ENCODE peak calls at places on chromosomes 5 and 9, in nine cellular contexts. Q is tibial nerve, D is cardiac muscle cell, G is SJSA1, C is left ventricle myocardium inferior, L is GM23248, F is PC-9, S is upper lobe of right lung, T is prostate gland. A is an unnamed sample.

GRCh38 chr9:101307041-101307440 is 77.8 kb downstream of the BAAT start:
- DNase-seq in Q (no peak), D (no peak), G (no peak), C (no peak), L (no peak), F (no peak), S (no peak), T (peak; percentile 19), A (no peak)

GRCh38 chr9:133320421-133320881 is 15.5 kb downstream of the SURF6 start:
- DNase-seq in Q (no peak), D (no peak), G (no peak), C (no peak), L (no peak), F (no peak), S (peak; percentile 45), T (no peak), A (no peak)

GRCh38 chr5:76807296-76807695 is 11.5 kb upstream of the F2RL1 start:
- DNase-seq in Q (no peak), D (peak; percentile 80), G (peak; percentile 43), C (no peak), L (peak; percentile 88), F (no peak), S (no peak), T (no peak), A (no peak)

GRCh38 chr9:72675586-72675985 is 154.2 kb downstream of the TMC1 start:
- DNase-seq in Q (no peak), D (peak; percentile 8), G (no peak), C (no peak), L (peak; percentile 83), F (peak; percentile 49), S (no peak), T (no peak), A (no peak)

GRCh38 chr5:62305358-62305714 is 670 bp upstream of the KIF2A start:
- DNase-seq in Q (no peak), D (no peak), G (no peak), C (no peak), L (peak; percentile 24), F (no peak), S (no peak), T (no peak), A (no peak)

GRCh38 chr9:130128782-130129424 is 43.3 kb upstream of the NCS1 start:
- DNase-seq in Q (peak; percentile 45), D (peak; percentile 82), G (peak; percentile 66), C (peak; percentile 42), L (peak; percentile 75), F (peak; percentile 52), S (peak; percentile 72), T (peak; percentile 16), A (peak; percentile 75)

GRCh38 chr9:126366366-126367011 is 39.9 kb downstream of the MVB12B start:
- DNase-seq in Q (no peak), D (no peak), G (peak; percentile 43), C (peak; percentile 34), L (peak; percentile 48), F (no peak), S (no peak), T (no peak), A (no peak)

GRCh38 chr9:33139421-33140228 is 27.5 kb downstream of the B4GALT1 start:
- DNase-seq in Q (peak; percentile 75), D (peak; percentile 98), G (no peak), C (peak; percentile 87), L (peak; percentile 88), F (peak; percentile 47), S (no peak), T (no peak), A (peak; percentile 59)

GRCh38 chr9:84677080-84677479 is 7.6 kb downstream of the NTRK2 start:
- DNase-seq in Q (no peak), D (no peak), G (no peak), C (no peak), L (peak; percentile 5), F (no peak), S (no peak), T (no peak), A (no peak)

GRCh38 chr5:95564450-95564849 is 9.5 kb downstream of the ARSK start:
- DNase-seq in Q (no peak), D (no peak), G (no peak), C (no peak), L (no peak), F (no peak), S (no peak), T (no peak), A (no peak)

GRCh38 chr5:106399381-106399780 is 1271.4 kb downstream of the EFNA5 start:
- DNase-seq in Q (no peak), D (peak; percentile 29), G (no peak), C (no peak), L (peak; percentile 62), F (no peak), S (no peak), T (no peak), A (no peak)

GRCh38 chr5:76944638-76945037 is 8.2 kb upstream of the CRHBP start:
- DNase-seq in Q (no peak), D (no peak), G (no peak), C (no peak), L (no peak), F (no peak), S (no peak), T (no peak), A (no peak)

GRCh38 chr5:149333711-149334443 is 11.4 kb upstream of the GRPEL2 start:
- DNase-seq in Q (no peak), D (no peak), G (peak; percentile 61), C (no peak), L (peak; percentile 32), F (no peak), S (no peak), T (no peak), A (no peak)

GRCh38 chr9:120876842-120877240 is at the start of gene PHF19:
- DNase-seq in Q (no peak), D (peak; percentile 49), G (peak; percentile 61), C (peak; percentile 36), L (peak; percentile 71), F (peak; percentile 44), S (peak; percentile 75), T (no peak), A (peak; percentile 49)
- H3K4me1 ChIP-seq in Q (peaks cover 19% of the 10 kb centered on the region), D (no peaks in the 10 kb centered on the region), G (peaks cover 34% of the 10 kb centered on the region), C (peaks cover 21% of the 10 kb centered on the region), L (no peaks in the 10 kb centered on the region), F (peaks cover 49% of the 10 kb centered on the region), S (no peaks in the 10 kb centered on the region), T (no peaks in the 10 kb centered on the region), A (peaks cover 12% of the 10 kb centered on the region)

GRCh38 chr9:111904889-111905288 is 8.3 kb downstream of the UGCG start:
- DNase-seq in Q (no peak), D (no peak), G (no peak), C (no peak), L (no peak), F (no peak), S (no peak), T (no peak), A (no peak)

GRCh38 chr9:111900081-111900805 is 3.6 kb downstream of the UGCG start:
- DNase-seq in Q (no peak), D (peak; percentile 21), G (no peak), C (no peak), L (peak; percentile 25), F (no peak), S (no peak), T (no peak), A (no peak)

GRCh38 chr9:111900934-111901612 is 4.5 kb downstream of the UGCG start:
- DNase-seq in Q (no peak), D (peak; percentile 32), G (no peak), C (no peak), L (no peak), F (no peak), S (no peak), T (no peak), A (no peak)

GRCh38 chr9:111902396-111903147 is 6.0 kb downstream of the UGCG start:
- DNase-seq in Q (no peak), D (peak; percentile 71), G (no peak), C (no peak), L (peak; percentile 55), F (no peak), S (no peak), T (no peak), A (no peak)

GRCh38 chr9:111903996-111904395 is 7.4 kb downstream of the UGCG start:
- DNase-seq in Q (no peak), D (no peak), G (no peak), C (no peak), L (no peak), F (no peak), S (no peak), T (no peak), A (no peak)
- H3K4me3 ChIP-seq in Q (no peak overlapping the region), D (no peak overlapping the region), G (no peak overlapping the region), C (no peak overlapping the region), L (no peak overlapping the region), F (no peak overlapping the region), S (no peak overlapping the region), T (no peak overlapping the region), A (no peak overlapping the region)

GRCh38 chr5:115461093-115461492 is 83.5 kb downstream of the FEM1C start:
- DNase-seq in Q (no peak), D (peak; percentile 66), G (no peak), C (no peak), L (peak; percentile 41), F (no peak), S (no peak), T (no peak), A (no peak)

GRCh38 chr5:115460476-115460875 is 84.1 kb downstream of the FEM1C start:
- DNase-seq in Q (no peak), D (peak; percentile 55), G (peak; percentile 61), C (peak; percentile 83), L (peak; percentile 91), F (peak; percentile 69), S (peak; percentile 93), T (no peak), A (peak; percentile 88)

GRCh38 chr5:115463985-115464384 is 80.6 kb downstream of the FEM1C start:
- DNase-seq in Q (no peak), D (peak; percentile 62), G (no peak), C (no peak), L (no peak), F (no peak), S (no peak), T (no peak), A (no peak)

GRCh38 chr5:115459844-115460243 is 84.7 kb downstream of the FEM1C start:
- DNase-seq in Q (no peak), D (no peak), G (no peak), C (no peak), L (peak; percentile 84), F (no peak), S (no peak), T (no peak), A (no peak)

GRCh38 chr5:115461506-115462290 is 82.9 kb downstream of the FEM1C start:
- DNase-seq in Q (no peak), D (peak; percentile 28), G (peak; percentile 85), C (no peak), L (peak; percentile 93), F (peak; percentile 20), S (no peak), T (no peak), A (no peak)
- H3K4me1 ChIP-seq in Q (no peaks in the 10 kb centered on the region), D (peaks cover 38% of the 10 kb centered on the region), G (peaks cover 36% of the 10 kb centered on the region), C (peaks cover 61% of the 10 kb centered on the region), L (peaks cover 50% of the 10 kb centered on the region), F (peaks cover 53% of the 10 kb centered on the region), S (peaks cover 6% of the 10 kb centered on the region), T (no peaks in the 10 kb centered on the region), A (peaks cover 6% of the 10 kb centered on the region)

GRCh38 chr9:127422133-127422782 is 1.9 kb upstream of the ZNF79 start:
- DNase-seq in Q (no peak), D (no peak), G (no peak), C (no peak), L (no peak), F (no peak), S (no peak), T (no peak), A (no peak)
- H3K4me3 ChIP-seq in Q (no peak overlapping the region), D (no peak overlapping the region), G (no peak overlapping the region), C (peak overlapping the region; percentile 91), L (peak overlapping the region; percentile 91), F (peak overlapping the region; percentile 85), S (no peak overlapping the region), T (no peak overlapping the region), A (peak overlapping the region; percentile 98)

GRCh38 chr9:135275926-135276289 is 188.4 kb downstream of the OLFM1 start:
- DNase-seq in Q (no peak), D (no peak), G (no peak), C (no peak), L (no peak), F (no peak), S (no peak), T (no peak), A (no peak)
- H3K4me1 ChIP-seq in Q (no peaks in the 10 kb centered on the region), D (no peaks in the 10 kb centered on the region), G (no peaks in the 10 kb centered on the region), C (peaks cover 5% of the 10 kb centered on the region), L (no peaks in the 10 kb centered on the region), F (no peaks in the 10 kb centered on the region), S (no peaks in the 10 kb centered on the region), T (peaks cover 5% of the 10 kb centered on the region), A (no peaks in the 10 kb centered on the region)

A was measured in lower lobe of right lung.